ENCODE peak calls at places on chromosome 11, in ten cellular contexts. V is lower leg skin; S is GM04504; R is stomach; W is NCI-H1417; N is activated naive CD4-positive, alpha-beta T cell treated with anti-CD3 and anti-CD28 coated beads, Interleukin-2, amount 10 ng/mL, durations not matched to agents 7 days and 5 days; K is NCI-H526; O is NCI-H1930; I is AG09309; G is omental fat pad. F is an unnamed sample.

GRCh38 chr11:124740277-124740882 is 638 bp downstream of the NRGN start:
- DNase-seq in S (no peak), R (no peak), O (no peak), I (no peak), W (peak), N (peak), G (no peak), K (peak), V (peak), F (peak)

GRCh38 chr11:2779981-2780849 is 80.4 kb upstream of the KCNQ1OT1 start:
- DNase-seq in W (no peak), G (no peak), R (peak), N (peak), S (no peak), V (peak), K (no peak), O (no peak), I (no peak), F (no peak)

GRCh38 chr11:13140873-13141655 is 131.9 kb downstream of the RASSF10 start:
- DNase-seq in W (no peak), K (peak), G (no peak), O (no peak), R (no peak), N (no peak), I (no peak), V (no peak), S (no peak), F (no peak)

GRCh38 chr11:100557830-100558611 is 129.1 kb upstream of the ARHGAP42 start:
- DNase-seq in O (no peak), N (no peak), G (no peak), S (peak), W (no peak), I (no peak), V (no peak), R (no peak), K (no peak), F (no peak)

GRCh38 chr11:118609380-118610219 is 2.2 kb downstream of the PHLDB1 start:
- DNase-seq in O (no peak), R (peak), G (no peak), I (no peak), K (peak), N (peak), W (no peak), S (no peak), V (peak), F (no peak)

GRCh38 chr11:130612291-130612802 is 163.9 kb downstream of the ADAMTS15 start:
- DNase-seq in I (no peak), V (no peak), K (no peak), S (peak), N (no peak), G (no peak), R (no peak), O (no peak), W (no peak), F (no peak)

GRCh38 chr11:85590848-85591483 is 36.2 kb downstream of the DLG2 start:
- DNase-seq in K (peak), G (no peak), R (no peak), I (peak), O (peak), V (no peak), S (peak), N (no peak), W (peak), F (no peak)

GRCh38 chr11:18704698-18705097 is 6.1 kb downstream of the TMEM86A start:
- DNase-seq in W (no peak), O (no peak), V (no peak), R (no peak), K (no peak), S (no peak), N (no peak), G (no peak), I (no peak), F (no peak)

GRCh38 chr11:123174196-123175183 is 20.6 kb downstream of the CLMP start:
- DNase-seq in R (peak), G (no peak), S (peak), K (no peak), O (no peak), V (peak), N (no peak), I (peak), W (no peak), F (no peak)

GRCh38 chr11:373716-374551 is 4.6 kb downstream of the B4GALNT4 start:
- DNase-seq in N (no peak), O (no peak), S (no peak), I (no peak), R (no peak), W (no peak), V (no peak), K (peak), G (no peak), F (no peak)

GRCh38 chr11:22920939-22921565 is 60.8 kb upstream of the CCDC179 start:
- DNase-seq in V (no peak), R (no peak), W (peak), G (no peak), S (peak), K (peak), O (no peak), I (peak), N (peak), F (peak)

GRCh38 chr11:46918778-46919513 is 596 bp upstream of the LRP4 start:
- DNase-seq in V (peak), G (no peak), K (peak), R (no peak), S (no peak), O (no peak), W (no peak), N (no peak), I (no peak), F (no peak)

GRCh38 chr11:46930089-46930488 is 6.5 kb upstream of the CSTPP1 start:
- DNase-seq in O (no peak), S (no peak), N (no peak), W (no peak), R (no peak), V (no peak), I (no peak), K (no peak), G (no peak), F (no peak)

GRCh38 chr11:27120211-27120610 is 79.6 kb downstream of the BBOX1 start:
- DNase-seq in O (no peak), V (no peak), K (no peak), N (no peak), R (no peak), S (peak), W (no peak), G (no peak), I (peak), F (no peak)

GRCh38 chr11:108751444-108751843 is 86.6 kb downstream of the DDX10 start:
- DNase-seq in V (no peak), O (no peak), N (no peak), I (no peak), K (no peak), G (no peak), R (no peak), S (no peak), W (no peak), F (no peak)

GRCh38 chr11:44066732-44067131 is 662 bp downstream of the ACCS start:
- DNase-seq in W (no peak), K (no peak), I (peak), V (no peak), R (no peak), S (peak), N (no peak), O (no peak), G (no peak), F (no peak)

GRCh38 chr11:130561441-130561881 is 113.0 kb downstream of the ADAMTS15 start:
- DNase-seq in V (no peak), W (no peak), N (no peak), G (no peak), S (no peak), R (no peak), K (no peak), O (no peak), I (no peak), F (no peak)

GRCh38 chr11:63999349-64000025 is 13.2 kb downstream of the OTUB1 start:
- DNase-seq in S (no peak), V (peak), G (no peak), O (peak), K (peak), I (no peak), W (no peak), R (peak), N (peak), F (peak)

GRCh38 chr11:69344570-69345145 is 50.7 kb downstream of the MYEOV start:
- DNase-seq in G (no peak), I (no peak), S (no peak), O (no peak), R (no peak), W (no peak), K (no peak), N (peak), V (peak), F (no peak)

GRCh38 chr11:2988996-2989395 is 3.1 kb downstream of the NAP1L4 start:
- DNase-seq in O (no peak), I (no peak), G (no peak), K (peak), W (no peak), R (no peak), V (no peak), N (no peak), S (no peak), F (no peak)

GRCh38 chr11:61891331-61892084 is at the start of gene FADS3:
- DNase-seq in S (peak), O (peak), G (peak), W (peak), I (no peak), V (peak), N (peak), K (peak), R (peak), F (peak)

GRCh38 chr11:47991266-47991830 is 11.0 kb downstream of the PTPRJ start:
- DNase-seq in K (peak), O (no peak), G (no peak), N (peak), W (peak), I (no peak), S (no peak), V (no peak), R (peak), F (no peak)

F was measured in GM13976.